ENCODE peak calls at places on chromosomes 6 and 20, in four cellular contexts. S is amygdala, Q is NCI-H1092 treated with DMSO at 0.1 percent for 48 hours, R is BJ. J is an unnamed sample.

GRCh38 chr6:149234051-149234962 is 83.2 kb upstream of the TAB2 start:
- DNase-seq in S (no peak), R (no peak), Q (no peak), J (no peak)

GRCh38 chr20:44495802-44496481 is 20.3 kb downstream of the TTPAL start:
- DNase-seq in S (no peak), R (peak), Q (no peak), J (no peak)

GRCh38 chr6:17493286-17493685 is 99.9 kb downstream of the CAP2 start:
- DNase-seq in R (no peak), Q (no peak), S (no peak), J (no peak)

GRCh38 chr6:34347303-34347702 is 45.2 kb downstream of the NUDT3 start:
- DNase-seq in R (no peak), S (no peak), Q (no peak), J (no peak)

GRCh38 chr6:63644668-63645326 is 9.2 kb downstream of the PHF3 start:
- DNase-seq in R (no peak), Q (peak), S (no peak), J (no peak)

GRCh38 chr6:72810571-72811280 is 188.9 kb downstream of the KCNQ5 start:
- DNase-seq in Q (no peak), S (no peak), R (no peak), J (no peak)

GRCh38 chr20:63498950-63499332 is at the start of gene EEF1A2:
- DNase-seq in R (no peak), S (no peak), Q (peak), J (peak)

GRCh38 chr6:12749531-12750379 is 33.2 kb downstream of the PHACTR1 start:
- DNase-seq in S (no peak), R (no peak), Q (peak), J (peak)

GRCh38 chr6:5204340-5204739 is 56.4 kb downstream of the LYRM4 start:
- DNase-seq in Q (no peak), S (no peak), R (no peak), J (no peak)

GRCh38 chr20:38805958-38806854 is 709 bp downstream of the PPP1R16B start:
- DNase-seq in Q (peak), R (no peak), S (no peak), J (no peak)

GRCh38 chr20:50717974-50718761 is 13.2 kb upstream of the PARD6B start:
- DNase-seq in Q (no peak), S (no peak), R (no peak), J (peak)

GRCh38 chr20:6008254-6008653 is 45.6 kb downstream of the LRRN4 start:
- DNase-seq in R (peak), S (no peak), Q (no peak), J (peak)

GRCh38 chr6:135251964-135252429 is 70.9 kb downstream of the MYB start:
- DNase-seq in Q (no peak), S (no peak), R (no peak), J (no peak)

GRCh38 chr6:170306324-170307079 is at the start of gene FAM120B:
- DNase-seq in S (peak), Q (peak), R (peak), J (peak)

GRCh38 chr6:19964115-19964514 is 126.9 kb downstream of the ID4 start:
- DNase-seq in S (no peak), R (no peak), Q (no peak), J (no peak)

GRCh38 chr20:40892642-40893041 is 136.0 kb upstream of the TOP1 start:
- DNase-seq in S (no peak), R (no peak), Q (no peak), J (no peak)

GRCh38 chr6:81938991-81939773 is 186.7 kb upstream of the TENT5A start:
- DNase-seq in Q (no peak), R (peak), S (no peak), J (no peak)

GRCh38 chr6:1436334-1437306 is 47.2 kb downstream of the FOXF2 start:
- DNase-seq in S (no peak), Q (no peak), R (peak), J (peak)

GRCh38 chr6:105189026-105189680 is 9.3 kb upstream of the POPDC3 start:
- DNase-seq in S (no peak), Q (no peak), R (no peak), J (no peak)

GRCh38 chr20:31644701-31645100 is 7.0 kb downstream of the COX4I2 start:
- DNase-seq in R (no peak), Q (no peak), S (no peak), J (no peak)

GRCh38 chr6:147161974-147162495 is 42.2 kb upstream of the STXBP5 start:
- DNase-seq in S (no peak), Q (no peak), R (no peak), J (no peak)

GRCh38 chr20:33689973-33690372 is 3.8 kb upstream of the E2F1 start:
- DNase-seq in S (no peak), R (no peak), Q (no peak), J (no peak)

GRCh38 chr6:131042664-131043063 is 20.4 kb downstream of the EPB41L2 start:
- DNase-seq in Q (no peak), R (no peak), S (no peak), J (no peak)

GRCh38 chr20:10454135-10454750 is 19.1 kb downstream of the SLX4IP start:
- DNase-seq in S (no peak), R (no peak), Q (no peak), J (no peak)

GRCh38 chr6:39416728-39417127 is 94.2 kb upstream of the KCNK16 start:
- DNase-seq in Q (no peak), S (no peak), R (peak), J (no peak)

GRCh38 chr6:108501559-108501958 is 59.2 kb upstream of the FOXO3 start:
- DNase-seq in Q (no peak), R (no peak), S (no peak), J (no peak)

GRCh38 chr6:167495506-167496391 is 170.9 kb downstream of the TTLL2 start:
- DNase-seq in Q (peak), R (no peak), S (peak), J (no peak)

GRCh38 chr20:53080969-53081871 is 109.1 kb downstream of the TSHZ2 start:
- DNase-seq in S (no peak), Q (no peak), R (no peak), J (no peak)

GRCh38 chr20:59032023-59032712 is at the start of gene ATP5F1E:
- DNase-seq in R (peak), S (peak), Q (peak), J (peak)

GRCh38 chr6:11277275-11278206 is 45.1 kb upstream of the NEDD9 start:
- DNase-seq in R (peak), Q (no peak), S (no peak), J (peak)

GRCh38 chr6:38178584-38178886 is 359.0 kb downstream of the ZFAND3 start:
- DNase-seq in R (no peak), S (no peak), Q (no peak), J (no peak)

GRCh38 chr20:56572178-56572577 is 39.1 kb downstream of the FAM209B start:
- DNase-seq in S (no peak), R (no peak), Q (no peak), J (no peak)

GRCh38 chr20:47735412-47736400 is 49.6 kb downstream of the SULF2 start:
- DNase-seq in Q (no peak), S (no peak), R (no peak), J (no peak)

J was measured in DMS79 treated with DMSO at 0.1 percent for 48 hours.